ENCODE peak calls at places on chromosomes 12 and 14, in nine cellular contexts. M, D, C, K, O, Z, L, T and F are unnamed samples.

GRCh38 chr12:43812926-43813325 is 6.8 kb upstream of the TWF1 start:
- DNase-seq in M (no peak), D (no peak), C (no peak), K (no peak), O (no peak), Z (no peak), L (no peak), T (no peak), F (no peak)

GRCh38 chr12:94109154-94109553 is 39.2 kb upstream of the PLXNC1 start:
- DNase-seq in M (no peak), D (no peak), C (no peak), K (peak), O (no peak), Z (no peak), L (no peak), T (no peak), F (no peak)

GRCh38 chr12:26287666-26288408 is 92.5 kb downstream of the SSPN start:
- DNase-seq in M (no peak), D (no peak), C (no peak), K (no peak), O (no peak), Z (no peak), L (no peak), T (peak), F (peak)

GRCh38 chr12:11718768-11719253 is 69.3 kb downstream of the ETV6 start:
- DNase-seq in M (no peak), D (no peak), C (no peak), K (peak), O (peak), Z (no peak), L (no peak), T (no peak), F (peak)

GRCh38 chr12:118866346-118866745 is 115.0 kb upstream of the SRRM4 start:
- DNase-seq in M (no peak), D (no peak), C (peak), K (no peak), O (no peak), Z (peak), L (no peak), T (no peak), F (peak)

GRCh38 chr12:10310926-10311705 is 3.4 kb downstream of the KLRD1 start:
- DNase-seq in M (no peak), D (no peak), C (no peak), K (no peak), O (no peak), Z (no peak), L (no peak), T (no peak), F (peak)

GRCh38 chr12:9118161-9118560 is 2.4 kb upstream of the A2M start:
- DNase-seq in M (no peak), D (no peak), C (no peak), K (no peak), O (no peak), Z (no peak), L (no peak), T (no peak), F (no peak)

GRCh38 chr12:81123611-81124010 is 45.7 kb downstream of the ACSS3 start:
- DNase-seq in M (no peak), D (no peak), C (no peak), K (no peak), O (no peak), Z (no peak), L (no peak), T (no peak), F (no peak)

GRCh38 chr12:466039-466438 is 6.3 kb downstream of the B4GALNT3 start:
- DNase-seq in M (no peak), D (no peak), C (no peak), K (no peak), O (no peak), Z (no peak), L (no peak), T (no peak), F (no peak)

GRCh38 chr12:24997496-24997895 is 48.6 kb upstream of the BCAT1 start:
- DNase-seq in M (no peak), D (no peak), C (no peak), K (no peak), O (no peak), Z (no peak), L (no peak), T (no peak), F (no peak)

GRCh38 chr14:93082576-93083001 is 33.1 kb downstream of the ITPK1 start:
- DNase-seq in M (no peak), D (no peak), C (no peak), K (no peak), O (no peak), Z (no peak), L (no peak), T (no peak), F (no peak)

GRCh38 chr14:104384776-104385071 is 194.8 kb upstream of the C14orf180 start:
- DNase-seq in M (no peak), D (no peak), C (no peak), K (no peak), O (peak), Z (no peak), L (no peak), T (no peak), F (no peak)

GRCh38 chr14:68306265-68306933 is 486.5 kb downstream of the ZFP36L1 start:
- DNase-seq in M (no peak), D (no peak), C (no peak), K (no peak), O (no peak), Z (no peak), L (no peak), T (no peak), F (no peak)

GRCh38 chr12:112422531-112422930 is 3.8 kb downstream of the PTPN11 start:
- DNase-seq in M (no peak), D (no peak), C (no peak), K (no peak), O (no peak), Z (peak), L (no peak), T (no peak), F (no peak)

GRCh38 chr14:103549361-103550311 is 12.8 kb downstream of the BAG5 start:
- DNase-seq in M (no peak), D (no peak), C (no peak), K (peak), O (no peak), Z (no peak), L (no peak), T (no peak), F (no peak)

GRCh38 chr12:65495233-65495632 is 216.8 kb downstream of the MSRB3 start:
- DNase-seq in M (no peak), D (no peak), C (no peak), K (no peak), O (no peak), Z (no peak), L (no peak), T (peak), F (peak)

GRCh38 chr14:62162998-62163589 is 400.9 kb downstream of the SNAPC1 start:
- DNase-seq in M (no peak), D (no peak), C (peak), K (peak), O (peak), Z (peak), L (peak), T (peak), F (peak)

GRCh38 chr12:33531261-33531660 is 91.6 kb upstream of the SYT10 start:
- DNase-seq in M (no peak), D (no peak), C (no peak), K (no peak), O (no peak), Z (no peak), L (no peak), T (no peak), F (no peak)

GRCh38 chr14:42370056-42370455 is 763.4 kb downstream of the LRFN5 start:
- DNase-seq in M (no peak), D (no peak), C (no peak), K (no peak), O (no peak), Z (no peak), L (no peak), T (no peak), F (no peak)

GRCh38 chr12:130827432-130827831 is 11.6 kb downstream of the STX2 start:
- DNase-seq in M (no peak), D (no peak), C (no peak), K (no peak), O (no peak), Z (no peak), L (no peak), T (no peak), F (no peak)

GRCh38 chr14:81331229-81332026 is 68.7 kb downstream of the STON2 start:
- DNase-seq in M (no peak), D (no peak), C (no peak), K (no peak), O (no peak), Z (no peak), L (no peak), T (no peak), F (peak)

GRCh38 chr12:95446511-95446910 is 27.4 kb upstream of the METAP2 start:
- DNase-seq in M (no peak), D (peak), C (peak), K (peak), O (no peak), Z (peak), L (peak), T (no peak), F (no peak)

GRCh38 chr14:52922656-52923055 is 28.2 kb downstream of the FERMT2 start:
- DNase-seq in M (no peak), D (no peak), C (no peak), K (no peak), O (no peak), Z (no peak), L (no peak), T (no peak), F (peak)

GRCh38 chr12:89863332-89863938 is 154.8 kb upstream of the ATP2B1 start:
- DNase-seq in M (peak), D (no peak), C (no peak), K (no peak), O (no peak), Z (no peak), L (no peak), T (no peak), F (no peak)

DNA sequence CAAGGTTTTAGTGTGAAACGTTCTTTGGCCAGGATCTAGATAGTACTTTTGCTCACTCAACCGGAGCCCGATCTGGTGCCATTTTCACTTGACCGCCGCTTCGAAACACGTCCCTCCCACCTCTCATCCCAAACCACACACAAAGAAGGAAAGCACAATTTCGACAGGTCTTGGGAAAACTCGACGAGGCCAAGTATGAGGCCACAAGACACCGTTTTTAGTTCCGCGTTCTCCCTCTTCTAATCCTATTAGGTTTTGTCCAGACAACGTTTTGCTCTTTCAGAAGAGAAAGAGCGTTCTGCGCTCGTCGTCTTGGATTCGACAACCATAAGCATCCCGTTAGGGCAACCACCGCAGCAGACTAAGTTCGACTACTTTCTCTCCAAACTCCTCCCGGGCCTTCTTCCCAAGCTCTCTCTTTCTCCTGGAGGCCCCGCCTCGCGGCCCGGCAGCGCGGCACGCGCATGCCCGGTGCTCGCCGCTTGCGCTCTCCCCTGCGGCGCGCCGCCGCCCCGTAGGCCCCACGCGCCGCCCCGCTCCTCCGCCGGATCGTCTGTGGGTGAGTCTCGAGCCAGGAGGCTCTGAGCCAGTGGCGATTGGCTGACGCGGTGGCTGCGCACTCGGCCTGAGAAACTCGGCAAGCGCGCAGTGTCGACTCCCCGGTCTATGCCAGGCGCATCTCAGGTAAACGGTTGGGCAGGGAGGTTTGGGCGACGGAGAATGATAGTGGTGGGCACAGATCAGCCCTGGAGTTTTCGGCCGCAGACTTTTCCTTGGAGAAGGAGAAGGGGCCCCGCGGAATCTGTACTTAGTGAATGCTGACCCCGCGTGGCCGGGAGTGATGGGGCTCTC is at the start of gene MIPOL1:
- DNase-seq in M (no peak), D (peak), C (peak), K (peak), O (peak), Z (peak), L (peak), T (peak), F (peak)
- TF ChIP-seq CTCF in M (no peak), D (no peak), C (no peak), K (peak), O (peak), Z (peak), L (no peak), T (peak), F (no peak)

GRCh38 chr12:114729731-114730130 is 45.8 kb upstream of the TBX3 start:
- DNase-seq in M (no peak), D (no peak), C (no peak), K (no peak), O (no peak), Z (no peak), L (no peak), T (peak), F (peak)
- TF ChIP-seq CTCF in M (no peak), D (no peak), C (no peak), K (no peak), O (no peak), Z (no peak), L (no peak), T (no peak), F (no peak)

GRCh38 chr14:55274144-55274543 is 2.9 kb downstream of the FBXO34 start:
- DNase-seq in M (no peak), D (no peak), C (no peak), K (no peak), O (no peak), Z (no peak), L (no peak), T (no peak), F (peak)
- TF ChIP-seq CTCF in M (no peak), D (no peak), C (no peak), K (no peak), O (no peak), Z (no peak), L (no peak), T (no peak), F (no peak)

GRCh38 chr12:62466596-62467411 is at the start of gene MON2:
- DNase-seq in M (peak), D (peak), C (peak), K (peak), O (peak), Z (peak), L (peak), T (peak), F (peak)
- TF ChIP-seq CTCF in M (no peak), D (no peak), C (no peak), K (no peak), O (no peak), Z (no peak), L (no peak), T (no peak), F (no peak)

DNA sequence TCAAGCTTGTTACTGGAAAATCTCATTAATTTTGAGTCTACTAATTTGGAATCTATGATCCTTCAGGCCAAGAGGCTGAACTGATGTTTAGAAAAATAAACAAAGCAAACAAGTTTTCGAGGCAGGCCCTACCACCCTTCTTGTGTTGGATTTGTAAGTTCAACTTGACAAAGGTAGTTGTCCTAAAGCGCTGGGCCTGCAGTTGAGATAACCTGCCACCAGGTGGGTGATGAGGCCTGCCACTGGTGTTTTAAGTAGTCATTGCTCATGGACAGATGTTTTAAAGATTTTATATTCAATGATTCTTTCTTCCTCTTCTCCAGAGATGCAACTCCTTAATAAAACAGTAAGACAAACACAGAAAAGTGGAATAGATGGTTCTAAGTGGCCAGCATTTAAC is 19.4 kb downstream of the ACVRL1 start:
- DNase-seq in M (peak), D (no peak), C (peak), K (peak), O (peak), Z (peak), L (no peak), T (no peak), F (peak)
- TF ChIP-seq CTCF in M (peak), D (no peak), C (peak), K (peak), O (peak), Z (peak), L (peak), T (peak), F (peak)

DNA sequence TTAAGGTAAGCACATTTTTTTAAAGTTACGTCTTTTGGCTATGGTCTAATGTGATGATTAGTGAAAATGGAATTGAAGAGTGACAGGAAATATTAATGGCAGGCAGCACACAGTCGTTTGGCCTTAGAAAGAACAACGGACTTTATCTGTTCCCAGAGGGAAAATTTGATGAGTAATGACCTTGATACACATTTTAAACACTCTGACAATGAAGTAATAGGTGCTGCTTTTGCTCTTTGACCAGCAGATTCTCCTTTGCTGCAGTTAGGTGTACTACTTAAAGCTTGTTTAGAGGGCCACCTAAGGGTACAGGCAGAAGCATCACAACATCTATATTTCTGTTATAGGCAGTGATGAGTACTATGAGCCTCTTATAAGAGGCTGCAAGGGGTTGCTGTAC is 27.1 kb upstream of the RNU6-8 start:
- DNase-seq in M (no peak), D (no peak), C (no peak), K (no peak), O (no peak), Z (no peak), L (no peak), T (peak), F (peak)
- TF ChIP-seq CTCF in M (no peak), D (no peak), C (no peak), K (peak), O (no peak), Z (no peak), L (no peak), T (peak), F (no peak)

GRCh38 chr14:73591690-73592448 is at the start of gene ACOT4:
- DNase-seq in M (peak), D (no peak), C (peak), K (no peak), O (no peak), Z (peak), L (peak), T (no peak), F (no peak)
- TF ChIP-seq CTCF in M (no peak), D (no peak), C (no peak), K (no peak), O (no peak), Z (peak), L (no peak), T (peak), F (no peak)

GRCh38 chr12:88393017-88393767 is 187.1 kb downstream of the KITLG start:
- DNase-seq in M (no peak), D (no peak), C (no peak), K (peak), O (no peak), Z (peak), L (no peak), T (no peak), F (peak)
- TF ChIP-seq CTCF in M (no peak), D (no peak), C (peak), K (peak), O (peak), Z (peak), L (no peak), T (peak), F (peak)

DNA sequence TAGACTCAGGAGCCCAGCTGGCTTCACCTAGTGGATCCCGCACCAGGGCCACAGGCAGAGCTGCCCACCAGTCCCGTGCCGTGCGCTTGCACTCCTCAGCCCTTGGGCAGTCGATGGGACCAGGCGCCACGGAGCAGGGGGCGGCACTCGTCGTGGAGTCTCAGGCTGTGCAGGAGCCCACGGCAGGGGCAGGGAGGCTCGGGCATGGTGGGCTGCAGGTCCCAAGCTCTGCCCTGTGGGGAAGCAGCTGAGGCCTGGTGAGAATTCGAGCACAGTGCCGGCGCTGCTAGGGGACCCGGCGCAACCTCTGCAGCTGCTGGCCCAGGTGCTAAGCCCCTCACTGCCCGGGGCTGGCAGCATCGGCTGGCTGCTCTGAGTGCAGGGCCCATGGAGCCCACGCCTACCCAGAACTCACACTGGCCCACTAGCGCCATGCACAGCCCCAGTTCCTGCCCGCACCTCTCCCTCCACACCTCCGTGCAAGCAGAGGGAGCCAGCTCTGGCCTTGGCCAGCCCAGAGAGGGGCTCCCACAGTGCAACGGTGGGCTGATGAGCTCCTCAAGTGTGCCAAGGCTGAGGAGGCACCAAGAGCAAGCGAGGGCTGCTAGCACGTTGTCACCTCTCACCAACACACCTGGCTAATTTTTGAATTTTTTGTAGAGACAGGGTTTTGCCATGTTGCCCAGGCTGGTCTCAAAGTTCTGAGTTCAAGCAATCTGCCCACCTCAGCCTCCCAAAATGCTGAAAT is 116.1 kb downstream of the SPTSSA start:
- DNase-seq in M (no peak), D (no peak), C (no peak), K (no peak), O (no peak), Z (no peak), L (no peak), T (no peak), F (no peak)
- TF ChIP-seq CTCF in M (no peak), D (no peak), C (no peak), K (no peak), O (no peak), Z (no peak), L (no peak), T (no peak), F (no peak)